ENCODE peak calls at places on chromosome 17, in six cellular contexts. V is Karpas-422, J is foreskin fibroblast, F is ascending aorta, X is HL-60, N is HFF-Myc. E is an unnamed sample.

GRCh38 chr17:65057520-65058075 is 1.1 kb upstream of the GNA13 start:
- DNase-seq in V (no peak), J (no peak), N (no peak), X (no peak), F (peak; percentile 67), E (no peak)

GRCh38 chr17:12489307-12489706 is 176.4 kb upstream of the MYOCD start:
- DNase-seq in N (no peak), J (no peak), V (no peak), X (no peak), F (no peak), E (no peak)

GRCh38 chr17:30363715-30364202 is 15.0 kb upstream of the CPD start:
- DNase-seq in J (peak; percentile 91), V (peak; percentile 68), F (no peak), X (peak; percentile 99), N (peak; percentile 91), E (peak; percentile 68)

GRCh38 chr17:7351665-7352558 is at the start of gene KCTD11:
- DNase-seq in J (peak; percentile 96), F (peak; percentile 97), V (peak; percentile 91), X (no peak), N (no peak), E (peak; percentile 72)

GRCh38 chr17:66426397-66427033 is 124.1 kb downstream of the PRKCA start:
- DNase-seq in N (no peak), F (no peak), V (peak; percentile 78), J (no peak), X (no peak), E (no peak)

GRCh38 chr17:50049636-50050035 is 6.3 kb upstream of the ITGA3 start:
- DNase-seq in F (no peak), N (no peak), J (peak; percentile 53), V (no peak), X (no peak), E (no peak)

GRCh38 chr17:5226940-5227878 is 7.5 kb downstream of the SCIMP start:
- DNase-seq in N (no peak), V (no peak), J (no peak), X (no peak), F (no peak), E (no peak)

GRCh38 chr17:65987988-65988387 is 203.9 kb downstream of the CEP112 start:
- DNase-seq in F (no peak), V (peak; percentile 66), J (peak; percentile 65), X (no peak), N (peak; percentile 26), E (no peak)

GRCh38 chr17:76753061-76753961 is 15.4 kb downstream of the MFSD11 start:
- DNase-seq in N (no peak), F (no peak), J (no peak), X (no peak), V (peak; percentile 33), E (no peak)

GRCh38 chr17:57608369-57609124 is 136.6 kb downstream of the CCDC182 start:
- DNase-seq in N (no peak), V (no peak), J (no peak), F (no peak), X (no peak), E (no peak)

GRCh38 chr17:82636626-82637598 is 11.3 kb downstream of the WDR45B start:
- DNase-seq in J (no peak), F (no peak), X (no peak), N (no peak), V (no peak), E (no peak)

GRCh38 chr17:57570740-57571344 is 174.3 kb downstream of the CCDC182 start:
- DNase-seq in J (peak; percentile 34), X (no peak), F (peak; percentile 69), V (no peak), N (no peak), E (no peak)

GRCh38 chr17:63274156-63274555 is 171.9 kb downstream of the CYB561 start:
- DNase-seq in F (no peak), V (no peak), J (peak; percentile 95), N (no peak), X (no peak), E (peak; percentile 90)

GRCh38 chr17:7208027-7208571 is 11.5 kb downstream of the DLG4 start:
- DNase-seq in X (no peak), F (no peak), J (no peak), V (no peak), N (no peak), E (no peak)

GRCh38 chr17:3959295-3959899 is 4.8 kb downstream of the ATP2A3 start:
- DNase-seq in F (no peak), N (no peak), J (peak; percentile 78), V (no peak), X (no peak), E (peak; percentile 56)

GRCh38 chr17:879546-879945 is 97.4 kb downstream of the MRM3 start:
- DNase-seq in V (peak; percentile 90), F (peak; percentile 75), J (peak; percentile 62), X (peak; percentile 14), N (no peak), E (no peak)

GRCh38 chr17:4110152-4110551 is 32.7 kb downstream of the ZZEF1 start:
- DNase-seq in X (no peak), J (peak; percentile 74), F (peak; percentile 2), V (no peak), N (no peak), E (peak; percentile 17)

GRCh38 chr17:2435852-2436251 is 35.0 kb upstream of the MNT start:
- DNase-seq in X (no peak), J (no peak), V (no peak), F (no peak), N (no peak), E (no peak)

GRCh38 chr17:13599808-13600398 is 1.8 kb downstream of the HS3ST3A1 start:
- DNase-seq in F (no peak), N (no peak), V (no peak), X (no peak), J (peak; percentile 26), E (no peak)

GRCh38 chr17:13600475-13601316 is 1.0 kb downstream of the HS3ST3A1 start:
- DNase-seq in F (no peak), V (no peak), J (peak; percentile 67), X (no peak), N (no peak), E (no peak)

GRCh38 chr17:13599168-13599577 is 2.6 kb downstream of the HS3ST3A1 start:
- DNase-seq in X (no peak), V (no peak), F (no peak), N (no peak), J (no peak), E (no peak)

GRCh38 chr17:13601776-13602551 is at the start of gene HS3ST3A1:
- DNase-seq in N (peak; percentile 67), J (peak; percentile 96), V (no peak), X (no peak), F (no peak), E (peak; percentile 68)

DNA sequence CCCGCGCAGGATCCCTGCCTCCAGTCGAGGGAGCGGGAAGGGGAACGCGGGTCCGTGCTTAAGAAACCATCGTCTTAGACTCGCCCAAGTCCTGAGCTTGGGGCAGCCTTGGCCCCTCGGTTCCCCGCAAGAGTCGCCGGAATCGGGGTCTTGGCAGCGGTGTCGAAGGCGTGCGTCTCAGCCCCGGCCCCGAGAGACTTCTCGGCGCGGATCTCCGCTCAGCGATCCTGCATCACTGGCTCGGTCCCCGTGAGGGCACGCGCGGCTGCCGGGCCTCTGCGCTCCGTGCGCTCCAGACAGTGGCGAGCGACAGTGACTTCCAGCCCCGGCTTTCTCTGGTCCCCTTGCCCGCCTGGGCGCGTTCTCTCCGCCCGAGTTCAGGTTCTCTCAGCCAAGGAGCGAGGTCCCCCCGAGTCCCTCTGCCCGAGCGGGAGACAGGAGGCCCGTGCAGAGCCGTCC is 383 bp downstream of the HS3ST3A1 start:
- DNase-seq in F (no peak), V (no peak), X (no peak), N (no peak), J (peak; percentile 52), E (no peak)
- H3K4me3 ChIP-seq in F (peak overlapping the region; percentile 45), V (no peak overlapping the region), X (no peak overlapping the region), N (peak overlapping the region; percentile 87), J (peak overlapping the region; percentile 80), E (peak overlapping the region; percentile 86)

GRCh38 chr17:78357177-78357586 is 2.7 kb downstream of the SOCS3 start:
- DNase-seq in J (peak; percentile 87), X (no peak), N (no peak), F (peak; percentile 79), V (no peak), E (no peak)
- H3K4me3 ChIP-seq in J (peak overlapping the region; percentile 65), X (no peak overlapping the region), N (peak overlapping the region; percentile 84), F (peak overlapping the region; percentile 90), V (peak overlapping the region; percentile 15), E (peak overlapping the region; percentile 92)

DNA sequence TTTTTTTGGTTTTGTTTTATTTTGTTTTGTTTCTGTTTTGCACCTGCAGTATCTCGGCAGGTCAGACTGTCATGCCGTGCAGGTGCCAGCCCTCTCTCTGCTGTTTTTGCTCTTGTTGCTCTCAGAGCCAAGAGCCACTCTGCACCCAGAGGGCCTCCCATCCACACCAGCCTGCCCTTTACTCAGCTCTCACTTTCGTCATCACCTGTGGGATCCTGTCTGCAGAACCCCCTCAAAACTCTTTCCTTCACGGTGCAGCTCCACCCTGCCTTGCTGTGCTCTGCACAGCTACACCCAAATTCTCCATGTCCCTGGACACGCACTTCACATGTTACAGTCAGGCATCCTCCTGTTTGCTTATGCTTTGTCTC is 2.6 kb downstream of the AOC3 start:
- DNase-seq in X (no peak), J (no peak), N (no peak), F (no peak), V (no peak), E (no peak)
- H3K4me3 ChIP-seq in X (no peak overlapping the region), J (no peak overlapping the region), N (no peak overlapping the region), F (peak overlapping the region; percentile 51), V (no peak overlapping the region), E (no peak overlapping the region)

GRCh38 chr17:19723967-19724366 is 7.6 kb upstream of the SLC47A2 start:
- DNase-seq in V (no peak), J (peak; percentile 19), N (no peak), F (peak; percentile 58), X (no peak), E (no peak)
- H3K4me3 ChIP-seq in V (no peak overlapping the region), J (no peak overlapping the region), N (no peak overlapping the region), F (no peak overlapping the region), X (no peak overlapping the region), E (no peak overlapping the region)

GRCh38 chr17:46943511-46944393 is 20.8 kb downstream of the GOSR2 start:
- DNase-seq in J (peak; percentile 61), V (no peak), F (no peak), X (no peak), N (no peak), E (no peak)
- H3K4me3 ChIP-seq in J (no peak overlapping the region), V (no peak overlapping the region), F (no peak overlapping the region), X (no peak overlapping the region), N (no peak overlapping the region), E (no peak overlapping the region)

GRCh38 chr17:19470529-19471261 is 59.7 kb downstream of the RNF112 start:
- DNase-seq in N (no peak), J (peak; percentile 67), V (no peak), F (peak; percentile 80), X (no peak), E (no peak)
- H3K4me3 ChIP-seq in N (peak overlapping the region; percentile 12), J (peak overlapping the region; percentile 47), V (no peak overlapping the region), F (no peak overlapping the region), X (no peak overlapping the region), E (peak overlapping the region; percentile 17)